ENCODE peak calls at places on chromosomes 13 and 19, in six cellular contexts. A is astrocyte of the spinal cord, H is brain microvascular endothelial cell, B is Caco-2, Y is kidney epithelial cell, Q is fibroblast of lung. E is an unnamed sample.

GRCh38 chr19:29003641-29004409 is 209.1 kb downstream of the UQCRFS1 start:
- DNase-seq in Y (no peak), B (no peak), Q (no peak), A (no peak), H (no peak), E (no peak)

GRCh38 chr19:52904052-52904451 is 6.6 kb upstream of the ZNF320 start:
- DNase-seq in A (no peak), Q (no peak), H (no peak), B (no peak), Y (no peak), E (no peak)

GRCh38 chr19:34393629-34394028 is 10.6 kb upstream of the PDCD2L start:
- DNase-seq in B (no peak), H (no peak), Q (no peak), Y (no peak), A (no peak), E (no peak)

GRCh38 chr13:25821761-25822160 is 230.1 kb downstream of the SHISA2 start:
- DNase-seq in Q (no peak), A (no peak), B (no peak), H (no peak), Y (no peak), E (no peak)

GRCh38 chr13:31201341-31202024 is 1.7 kb downstream of the B3GLCT start:
- DNase-seq in A (no peak), Q (peak; percentile 47), B (no peak), H (peak; percentile 14), Y (no peak), E (no peak)

GRCh38 chr13:111115841-111116500 is 861 bp downstream of the ARHGEF7 start:
- DNase-seq in Q (peak; percentile 86), H (peak; percentile 86), B (no peak), A (peak; percentile 71), Y (no peak), E (peak; percentile 19)

GRCh38 chr19:55578031-55578760 is 2.5 kb downstream of the ZNF579 start:
- DNase-seq in B (no peak), Q (no peak), Y (no peak), H (no peak), A (no peak), E (no peak)

GRCh38 chr13:26562538-26562890 is 5.0 kb downstream of the WASF3 start:
- DNase-seq in Q (no peak), A (no peak), Y (no peak), B (no peak), H (no peak), E (no peak)

GRCh38 chr13:22232186-22232585 is 561.3 kb downstream of the FGF9 start:
- DNase-seq in H (no peak), A (no peak), B (no peak), Q (no peak), Y (no peak), E (no peak)

GRCh38 chr13:41930154-41930553 is 30.8 kb downstream of the VWA8 start:
- DNase-seq in B (no peak), Q (no peak), A (no peak), Y (no peak), H (no peak), E (no peak)

GRCh38 chr13:70817571-70817970 is 709.3 kb upstream of the KLHL1 start:
- DNase-seq in H (peak; percentile 24), A (peak; percentile 14), B (no peak), Q (peak; percentile 58), Y (no peak), E (no peak)

GRCh38 chr13:97072297-97072696 is 78.0 kb upstream of the OXGR1 start:
- DNase-seq in B (no peak), H (no peak), A (no peak), Q (no peak), Y (no peak), E (no peak)

GRCh38 chr19:34667349-34668076 is 9.4 kb downstream of the SCGB2B2 start:
- DNase-seq in A (peak; percentile 30), Q (peak; percentile 40), B (no peak), Y (no peak), H (no peak), E (no peak)

GRCh38 chr13:48492123-48493075 is 40.5 kb downstream of the RCBTB2 start:
- DNase-seq in Q (peak; percentile 52), Y (no peak), A (no peak), H (peak; percentile 11), B (no peak), E (no peak)

GRCh38 chr19:13037161-13037560 is 41.9 kb downstream of the NFIX start:
- DNase-seq in B (no peak), Y (no peak), A (peak; percentile 79), H (peak; percentile 74), Q (peak; percentile 75), E (peak; percentile 38)

GRCh38 chr19:31668916-31669315 is 319.7 kb upstream of the TSHZ3 start:
- DNase-seq in A (no peak), H (no peak), Y (no peak), B (no peak), Q (peak; percentile 51), E (no peak)

GRCh38 chr19:3671680-3672574 is 28.3 kb downstream of the PIP5K1C start:
- DNase-seq in A (no peak), Y (no peak), H (no peak), B (no peak), Q (peak; percentile 25), E (no peak)

GRCh38 chr19:7944177-7944761 is 803 bp upstream of the TIMM44 start:
- DNase-seq in Y (no peak), B (peak; percentile 87), H (peak; percentile 92), A (peak; percentile 91), Q (peak; percentile 93), E (peak; percentile 65)

GRCh38 chr13:108987488-108987887 is 358.1 kb downstream of the MYO16 start:
- DNase-seq in H (no peak), B (no peak), Q (peak; percentile 58), A (no peak), Y (no peak), E (peak; percentile 14)

GRCh38 chr13:100673831-100674362 is 698 bp downstream of the TMTC4 start:
- DNase-seq in Q (peak; percentile 88), H (peak; percentile 84), B (peak; percentile 55), A (peak; percentile 94), Y (peak; percentile 67), E (peak; percentile 28)

GRCh38 chr13:26155568-26155967 is 66.5 kb downstream of the RNF6 start:
- DNase-seq in Q (no peak), B (no peak), Y (no peak), A (no peak), H (no peak), E (no peak)

GRCh38 chr13:36298535-36299068 is 988 bp upstream of the CCDC169 start:
- DNase-seq in H (no peak), A (no peak), B (no peak), Q (no peak), Y (no peak), E (no peak)

GRCh38 chr13:65943711-65944110 is 1286.4 kb downstream of the PCDH9 start:
- DNase-seq in Q (peak; percentile 8), A (peak; percentile 30), H (no peak), Y (no peak), B (no peak), E (no peak)

GRCh38 chr19:42253245-42254082 is 1.5 kb downstream of the ERF start:
- DNase-seq in A (peak; percentile 28), Q (peak; percentile 43), B (peak; percentile 94), H (no peak), Y (no peak), E (no peak)

GRCh38 chr19:54106716-54107115 is 4.1 kb downstream of the NDUFA3 start:
- DNase-seq in H (no peak), Q (no peak), B (no peak), Y (no peak), A (no peak), E (no peak)

GRCh38 chr19:35931161-35931873 is 4.9 kb upstream of the LRFN3 start:
- DNase-seq in B (peak; percentile 100), A (peak; percentile 100), Q (peak; percentile 99), Y (peak; percentile 96), H (peak; percentile 99), E (peak; percentile 96)

GRCh38 chr19:35928507-35928906 is 7.7 kb upstream of the LRFN3 start:
- DNase-seq in Q (no peak), Y (no peak), A (no peak), B (no peak), H (no peak), E (no peak)

GRCh38 chr19:35921012-35921411 is 12.9 kb upstream of the TYROBP start:
- DNase-seq in A (no peak), B (no peak), Y (no peak), H (no peak), Q (no peak), E (no peak)

GRCh38 chr19:35925501-35925900 is 10.7 kb upstream of the LRFN3 start:
- DNase-seq in Q (no peak), H (no peak), A (no peak), Y (no peak), B (no peak), E (no peak)
- H3K4me3 ChIP-seq in Q (no peak overlapping the region), H (no peak overlapping the region), A (no peak overlapping the region), Y (no peak overlapping the region), B (no peak overlapping the region), E (no peak overlapping the region)

GRCh38 chr13:102945324-102945815 is 99.5 kb downstream of the ERCC5 start:
- DNase-seq in A (no peak), Y (no peak), H (no peak), B (no peak), Q (no peak), E (no peak)

GRCh38 chr13:102951808-102952207 is 106.0 kb downstream of the ERCC5 start:
- DNase-seq in H (no peak), B (no peak), Q (no peak), A (no peak), Y (no peak), E (no peak)

GRCh38 chr13:102944821-102945220 is 99.0 kb downstream of the ERCC5 start:
- DNase-seq in B (no peak), Y (no peak), Q (no peak), H (no peak), A (no peak), E (no peak)

GRCh38 chr13:102948006-102948405 is 102.2 kb downstream of the ERCC5 start:
- DNase-seq in Q (peak; percentile 19), Y (no peak), H (no peak), A (peak; percentile 3), B (peak; percentile 4), E (no peak)
- TF ChIP-seq CTCF in Q (no peak), Y (no peak), H (no peak), A (no peak), B (no peak), E (no peak)

GRCh38 chr19:5697022-5697889 is 7.2 kb downstream of the RPL36 start:
- DNase-seq in H (no peak), B (no peak), A (no peak), Y (no peak), Q (no peak), E (no peak)
- H3K4me3 ChIP-seq in H (no peak overlapping the region), B (no peak overlapping the region), A (no peak overlapping the region), Y (no peak overlapping the region), Q (no peak overlapping the region), E (no peak overlapping the region)

DNA sequence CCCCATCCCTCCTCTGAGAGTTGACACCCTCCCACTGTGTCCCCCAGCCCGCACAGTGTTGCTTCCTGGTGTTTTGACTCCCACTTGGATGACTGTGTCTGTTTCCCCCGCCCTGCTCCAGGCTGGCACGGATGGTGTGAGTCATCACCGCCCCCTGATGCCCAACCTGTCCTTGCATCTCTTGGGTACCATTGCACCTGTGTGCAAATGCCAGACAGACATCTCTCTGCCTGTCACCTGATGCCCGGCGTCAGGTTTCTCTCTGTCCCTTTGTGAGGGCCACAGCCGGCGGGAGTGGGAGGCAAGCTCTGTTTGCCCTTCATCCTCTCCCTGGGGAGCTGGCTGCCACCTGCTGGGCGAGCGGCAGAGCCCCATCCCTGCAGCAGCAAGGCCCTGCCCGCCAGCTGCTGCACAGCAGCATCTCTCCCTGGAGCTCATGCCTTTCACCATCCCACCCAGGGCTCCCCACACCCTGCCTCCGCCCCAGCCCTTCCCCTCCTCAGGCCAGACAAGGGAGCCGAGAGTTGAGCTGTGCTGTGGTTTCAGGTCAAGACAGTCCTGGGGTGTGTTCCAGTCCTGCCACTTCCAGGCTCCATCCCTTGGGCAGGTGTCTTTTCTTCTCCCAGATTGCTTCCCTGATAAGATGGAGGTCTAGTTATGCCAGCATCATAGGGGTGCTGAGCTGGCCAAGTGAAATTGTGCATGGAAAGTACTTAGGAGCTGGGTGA is 29.7 kb downstream of the NKPD1 start:
- DNase-seq in Y (peak; percentile 34), H (no peak), Q (no peak), B (peak; percentile 55), A (peak; percentile 14), E (no peak)
- TF ChIP-seq CTCF in Y (peak; percentile 56), H (peak; percentile 55), Q (no peak), B (no peak), A (peak; percentile 29), E (peak; percentile 40)

E was measured in AG04449.